ENCODE peak calls at places on chromosomes 6 and 20, in seven cellular contexts. One of them, this sample, is unnamed.

GRCh38 chr20:63135411-63135810 is 80.5 kb downstream of the YTHDF1 start:
- DNase-seq in NCI-H460: no peak
- DNase-seq in fibroblast of pulmonary artery: no peak
- DNase-seq in left colon: no peak
- DNase-seq in CD4-positive, alpha-beta T cell: no peak
- DNase-seq in Karpas-422: peak
- DNase-seq in EH: no peak
- DNase-seq in this sample: no peak

GRCh38 chr6:51467231-51467952 is 620.0 kb downstream of the PKHD1 start:
- DNase-seq in NCI-H460: no peak
- DNase-seq in fibroblast of pulmonary artery: no peak
- DNase-seq in left colon: no peak
- DNase-seq in CD4-positive, alpha-beta T cell: no peak
- DNase-seq in Karpas-422: no peak
- DNase-seq in EH: no peak
- DNase-seq in this sample: no peak

GRCh38 chr20:36647194-36648121 is 1.5 kb upstream of the SLA2 start:
- DNase-seq in NCI-H460: no peak
- DNase-seq in fibroblast of pulmonary artery: no peak
- DNase-seq in left colon: no peak
- DNase-seq in CD4-positive, alpha-beta T cell: no peak
- DNase-seq in Karpas-422: no peak
- DNase-seq in EH: no peak
- DNase-seq in this sample: no peak

GRCh38 chr6:167105060-167105459 is 17.8 kb upstream of the CCR6 start:
- DNase-seq in NCI-H460: no peak
- DNase-seq in fibroblast of pulmonary artery: no peak
- DNase-seq in left colon: no peak
- DNase-seq in CD4-positive, alpha-beta T cell: no peak
- DNase-seq in Karpas-422: no peak
- DNase-seq in EH: no peak
- DNase-seq in this sample: no peak

GRCh38 chr6:161984707-161985106 is 710.8 kb upstream of the AGPAT4 start:
- DNase-seq in NCI-H460: no peak
- DNase-seq in fibroblast of pulmonary artery: no peak
- DNase-seq in left colon: no peak
- DNase-seq in CD4-positive, alpha-beta T cell: no peak
- DNase-seq in Karpas-422: no peak
- DNase-seq in EH: no peak
- DNase-seq in this sample: peak

GRCh38 chr6:152696543-152696942 is 1.2 kb upstream of the MYCT1 start:
- DNase-seq in NCI-H460: no peak
- DNase-seq in fibroblast of pulmonary artery: peak
- DNase-seq in left colon: no peak
- DNase-seq in CD4-positive, alpha-beta T cell: no peak
- DNase-seq in Karpas-422: no peak
- DNase-seq in EH: peak
- DNase-seq in this sample: no peak

GRCh38 chr6:121142093-121142492 is 192.2 kb downstream of the TBC1D32 start:
- DNase-seq in NCI-H460: no peak
- DNase-seq in fibroblast of pulmonary artery: no peak
- DNase-seq in left colon: no peak
- DNase-seq in CD4-positive, alpha-beta T cell: no peak
- DNase-seq in Karpas-422: no peak
- DNase-seq in EH: peak
- DNase-seq in this sample: no peak

GRCh38 chr20:1184638-1185315 is at the start of gene TMEM74B:
- DNase-seq in NCI-H460: no peak
- DNase-seq in fibroblast of pulmonary artery: no peak
- DNase-seq in left colon: peak
- DNase-seq in CD4-positive, alpha-beta T cell: no peak
- DNase-seq in Karpas-422: no peak
- DNase-seq in EH: no peak
- DNase-seq in this sample: no peak

GRCh38 chr6:41132254-41132653 is 21.9 kb downstream of the TREML1 start:
- DNase-seq in NCI-H460: no peak
- DNase-seq in fibroblast of pulmonary artery: no peak
- DNase-seq in left colon: no peak
- DNase-seq in CD4-positive, alpha-beta T cell: no peak
- DNase-seq in Karpas-422: no peak
- DNase-seq in EH: no peak
- DNase-seq in this sample: peak

GRCh38 chr6:47414517-47415167 is 62.9 kb upstream of the CD2AP start:
- DNase-seq in NCI-H460: peak
- DNase-seq in fibroblast of pulmonary artery: peak
- DNase-seq in left colon: no peak
- DNase-seq in CD4-positive, alpha-beta T cell: no peak
- DNase-seq in Karpas-422: peak
- DNase-seq in EH: peak
- DNase-seq in this sample: no peak

GRCh38 chr6:151263035-151263434 is 23.3 kb downstream of the AKAP12 start:
- DNase-seq in NCI-H460: no peak
- DNase-seq in fibroblast of pulmonary artery: no peak
- DNase-seq in left colon: no peak
- DNase-seq in CD4-positive, alpha-beta T cell: no peak
- DNase-seq in Karpas-422: no peak
- DNase-seq in EH: no peak
- DNase-seq in this sample: no peak

GRCh38 chr6:39440039-39440426 is 117.5 kb upstream of the KCNK16 start:
- DNase-seq in NCI-H460: no peak
- DNase-seq in fibroblast of pulmonary artery: peak
- DNase-seq in left colon: no peak
- DNase-seq in CD4-positive, alpha-beta T cell: no peak
- DNase-seq in Karpas-422: no peak
- DNase-seq in EH: no peak
- DNase-seq in this sample: no peak

GRCh38 chr6:21596379-21597242 is 3.1 kb downstream of the SOX4 start:
- DNase-seq in NCI-H460: peak
- DNase-seq in fibroblast of pulmonary artery: peak
- DNase-seq in left colon: peak
- DNase-seq in CD4-positive, alpha-beta T cell: no peak
- DNase-seq in Karpas-422: peak
- DNase-seq in EH: peak
- DNase-seq in this sample: peak

GRCh38 chr20:24746351-24746685 is 202.8 kb upstream of the CST7 start:
- DNase-seq in NCI-H460: peak
- DNase-seq in fibroblast of pulmonary artery: no peak
- DNase-seq in left colon: peak
- DNase-seq in CD4-positive, alpha-beta T cell: no peak
- DNase-seq in Karpas-422: no peak
- DNase-seq in EH: no peak
- DNase-seq in this sample: no peak

GRCh38 chr6:26571592-26572296 is 25.0 kb upstream of the ABT1 start:
- DNase-seq in NCI-H460: peak
- DNase-seq in fibroblast of pulmonary artery: peak
- DNase-seq in left colon: peak
- DNase-seq in CD4-positive, alpha-beta T cell: no peak
- DNase-seq in Karpas-422: peak
- DNase-seq in EH: peak
- DNase-seq in this sample: peak

GRCh38 chr6:155630085-155630484 is 174.4 kb upstream of the NOX3 start:
- DNase-seq in NCI-H460: no peak
- DNase-seq in fibroblast of pulmonary artery: no peak
- DNase-seq in left colon: no peak
- DNase-seq in CD4-positive, alpha-beta T cell: no peak
- DNase-seq in Karpas-422: no peak
- DNase-seq in EH: no peak
- DNase-seq in this sample: no peak

GRCh38 chr6:4466260-4466659 is 309.9 kb upstream of the CDYL start:
- DNase-seq in NCI-H460: no peak
- DNase-seq in fibroblast of pulmonary artery: peak
- DNase-seq in left colon: peak
- DNase-seq in CD4-positive, alpha-beta T cell: no peak
- DNase-seq in Karpas-422: no peak
- DNase-seq in EH: peak
- DNase-seq in this sample: no peak

GRCh38 chr6:80742481-80742880 is 636.0 kb downstream of the BCKDHB start:
- DNase-seq in NCI-H460: peak
- DNase-seq in fibroblast of pulmonary artery: peak
- DNase-seq in left colon: no peak
- DNase-seq in CD4-positive, alpha-beta T cell: no peak
- DNase-seq in Karpas-422: peak
- DNase-seq in EH: peak
- DNase-seq in this sample: no peak

GRCh38 chr6:11974089-11974488 is 38.0 kb upstream of the HIVEP1 start:
- DNase-seq in NCI-H460: no peak
- DNase-seq in fibroblast of pulmonary artery: peak
- DNase-seq in left colon: no peak
- DNase-seq in CD4-positive, alpha-beta T cell: no peak
- DNase-seq in Karpas-422: no peak
- DNase-seq in EH: peak
- DNase-seq in this sample: no peak

GRCh38 chr20:56554869-56555268 is 21.8 kb downstream of the FAM209B start:
- DNase-seq in NCI-H460: peak
- DNase-seq in fibroblast of pulmonary artery: peak
- DNase-seq in left colon: no peak
- DNase-seq in CD4-positive, alpha-beta T cell: no peak
- DNase-seq in Karpas-422: peak
- DNase-seq in EH: peak
- DNase-seq in this sample: peak

This sample was measured in islet precursor cell.